ENCODE peak calls at places on chromosomes 12 and 14, in four cellular contexts. H, N, G and B are unnamed samples.
A peak's percentile ranks its signal among the peaks of the same experiment; 100 is the strongest.

GRCh38 chr12:8699714-8700113 is 1.9 kb downstream of the RIMKLB start:
- DNase-seq in H (no peak), N (no peak), G (no peak), B (no peak)

GRCh38 chr12:49959570-49960473 is 1.9 kb upstream of the AQP5 start:
- DNase-seq in H (no peak), N (no peak), G (peak; percentile 88), B (peak; percentile 89)

GRCh38 chr14:90087433-90087832 is 25.6 kb downstream of the KCNK13 start:
- DNase-seq in H (peak; percentile 58), N (peak; percentile 75), G (no peak), B (peak; percentile 63)

GRCh38 chr12:6341439-6342139 is at the start of gene TNFRSF1A:
- DNase-seq in H (peak; percentile 85), N (peak; percentile 91), G (peak; percentile 70), B (no peak)

GRCh38 chr12:50572275-50572674 is 67.5 kb downstream of the DIP2B start:
- DNase-seq in H (peak; percentile 89), N (peak; percentile 94), G (no peak), B (peak; percentile 66)

GRCh38 chr12:98275131-98275475 is 240.3 kb upstream of the TMPO start:
- DNase-seq in H (no peak), N (no peak), G (no peak), B (no peak)

GRCh38 chr14:38391334-38391733 is 135.4 kb upstream of the CLEC14A start:
- DNase-seq in H (peak; percentile 59), N (peak; percentile 57), G (peak; percentile 89), B (no peak)

GRCh38 chr12:6928703-6929407 is 1.1 kb downstream of the ATN1 start:
- DNase-seq in H (no peak), N (peak; percentile 45), G (no peak), B (peak; percentile 41)

GRCh38 chr12:65646127-65646643 is 178.1 kb upstream of the HMGA2 start:
- DNase-seq in H (no peak), N (no peak), G (no peak), B (no peak)

GRCh38 chr14:85948163-85948562 is 418.2 kb downstream of the FLRT2 start:
- DNase-seq in H (no peak), N (no peak), G (no peak), B (no peak)

GRCh38 chr12:78914859-78915331 is 50.3 kb downstream of the SYT1 start:
- DNase-seq in H (no peak), N (no peak), G (no peak), B (no peak)

GRCh38 chr12:55829967-55830600 is 697 bp upstream of the DNAJC14 start:
- DNase-seq in H (no peak), N (no peak), G (peak; percentile 70), B (peak; percentile 64)

GRCh38 chr14:34843011-34843554 is 32.1 kb downstream of the BAZ1A start:
- DNase-seq in H (peak; percentile 86), N (peak; percentile 73), G (peak; percentile 57), B (no peak)

GRCh38 chr14:64438181-64438839 is 27.0 kb upstream of the AKAP5 start:
- DNase-seq in H (peak; percentile 87), N (peak; percentile 88), G (peak; percentile 76), B (no peak)

GRCh38 chr12:110349521-110350151 is 53.9 kb downstream of the ANAPC7 start:
- DNase-seq in H (no peak), N (no peak), G (no peak), B (no peak)

GRCh38 chr14:106129274-106129673 is 602.9 kb downstream of the TMEM121 start:
- DNase-seq in H (no peak), N (no peak), G (no peak), B (peak; percentile 40)

GRCh38 chr12:32107376-32108267 is 975 bp downstream of the BICD1 start:
- DNase-seq in H (peak; percentile 80), N (peak; percentile 90), G (peak; percentile 78), B (peak; percentile 62)

GRCh38 chr14:55752580-55753365 is 172.8 kb downstream of the KTN1 start:
- DNase-seq in H (peak; percentile 65), N (peak; percentile 39), G (peak; percentile 93), B (no peak)

GRCh38 chr12:54304187-54304810 is 3.5 kb upstream of the NFE2 start:
- DNase-seq in H (no peak), N (peak; percentile 74), G (no peak), B (peak; percentile 66)

GRCh38 chr12:34405286-34406227 is 383.3 kb downstream of the ALG10 start:
- DNase-seq in H (no peak), N (no peak), G (no peak), B (no peak)

GRCh38 chr12:104090685-104091084 is 26.4 kb downstream of the HCFC2 start:
- DNase-seq in H (no peak), N (peak; percentile 20), G (no peak), B (no peak)

GRCh38 chr14:33120966-33121365 is 182.3 kb downstream of the NPAS3 start:
- DNase-seq in H (no peak), N (peak; percentile 6), G (no peak), B (no peak)

GRCh38 chr14:73888971-73889370 is 2.3 kb downstream of the ZNF410 start:
- DNase-seq in H (peak; percentile 28), N (peak; percentile 69), G (no peak), B (no peak)

GRCh38 chr12:41663487-41664258 is 475.6 kb downstream of the PDZRN4 start:
- DNase-seq in H (peak; percentile 20), N (peak; percentile 29), G (peak; percentile 50), B (no peak)

GRCh38 chr12:52380271-52380694 is 5.2 kb downstream of the KRT84 start:
- DNase-seq in H (no peak), N (peak; percentile 57), G (peak; percentile 20), B (peak; percentile 63)

GRCh38 chr14:99729991-99730875 is 46.1 kb downstream of the CYP46A1 start:
- DNase-seq in H (peak; percentile 19), N (peak; percentile 66), G (peak; percentile 58), B (peak; percentile 86)

GRCh38 chr12:101795013-101795412 is 35.7 kb downstream of the GNPTAB start:
- DNase-seq in H (no peak), N (no peak), G (no peak), B (no peak)
- H3K9ac ChIP-seq in H (no peak overlapping the region), N (no peak overlapping the region), G (no peak overlapping the region), B (no peak overlapping the region)

DNA sequence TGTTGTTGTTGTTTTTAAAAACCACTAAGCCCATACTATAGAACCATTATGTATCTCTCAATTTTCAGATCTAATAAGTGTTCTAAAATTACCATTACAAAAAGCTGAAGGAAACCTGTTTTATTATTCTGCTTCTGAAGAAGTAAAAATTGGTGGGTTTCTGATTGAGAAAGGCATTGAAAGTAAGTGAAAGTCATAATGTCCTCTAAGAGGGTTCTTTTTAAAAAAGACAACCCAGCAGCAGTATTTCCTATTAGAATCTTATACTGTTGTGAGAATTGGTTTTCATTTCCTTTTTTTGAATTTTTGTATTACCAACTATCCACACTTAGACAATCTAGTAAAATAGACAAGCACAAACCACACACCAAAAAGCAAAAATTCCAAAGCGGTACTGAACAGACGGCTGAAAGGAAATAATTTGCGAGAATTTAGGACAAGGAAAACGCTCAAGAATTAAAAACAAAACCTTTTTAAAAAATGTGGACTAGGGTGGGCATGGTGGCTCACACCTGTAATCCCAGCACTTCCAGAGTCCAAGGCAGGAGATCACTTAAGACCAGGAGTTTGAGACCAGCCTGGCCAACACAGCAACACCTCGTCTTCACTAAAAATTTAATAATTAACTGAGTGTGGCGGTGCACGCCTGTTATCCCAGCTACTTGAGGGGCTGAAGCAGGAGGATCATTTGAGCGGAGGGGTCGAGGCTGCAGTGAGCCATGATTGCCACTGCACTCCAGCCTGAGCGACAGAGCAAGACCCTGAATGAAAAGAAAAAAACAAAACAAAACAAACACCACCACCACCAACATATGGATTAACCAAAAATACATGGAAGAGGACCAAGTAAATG is 66.7 kb upstream of the AP4S1 start:
- DNase-seq in H (no peak), N (no peak), G (no peak), B (peak; percentile 49)
- H4K20me1 ChIP-seq in H (peaks cover 58% of the 10 kb centered on the region), N (peaks cover 13% of the 10 kb centered on the region), G (peaks cover 6% of the 10 kb centered on the region), B (no peaks in the 10 kb centered on the region)

DNA sequence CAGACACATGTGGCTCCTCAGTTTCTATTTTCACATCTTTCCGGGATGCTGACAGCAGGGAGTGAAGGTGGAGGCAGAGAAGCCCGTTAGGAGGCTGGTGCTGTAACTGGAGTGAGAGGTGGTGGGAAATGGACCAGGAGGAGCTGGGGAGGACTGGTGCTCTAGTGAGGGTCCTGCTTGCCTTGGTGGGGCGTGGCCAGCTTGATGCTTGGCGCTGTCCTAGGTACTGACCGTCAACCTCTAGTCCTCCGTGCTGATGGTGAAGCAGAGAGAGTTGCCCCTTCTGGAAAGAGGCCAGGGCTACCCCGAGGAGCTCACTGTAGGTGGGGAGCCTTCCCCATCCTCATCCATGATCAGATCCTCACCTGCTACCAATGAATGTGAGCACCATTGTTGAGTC is 1.4 kb downstream of the TRMT61A start:
- DNase-seq in H (peak; percentile 13), N (peak; percentile 62), G (no peak), B (peak; percentile 74)
- H3K9ac ChIP-seq in H (no peak overlapping the region), N (peak overlapping the region; percentile 88), G (no peak overlapping the region), B (peak overlapping the region; percentile 89)

GRCh38 chr12:24840046-24840800 is 108.7 kb downstream of the BCAT1 start:
- DNase-seq in H (peak; percentile 80), N (peak; percentile 72), G (no peak), B (no peak)
- H4K20me1 ChIP-seq in H (peaks cover 22% of the 10 kb centered on the region), N (peaks cover 4% of the 10 kb centered on the region), G (no peaks in the 10 kb centered on the region), B (no peaks in the 10 kb centered on the region)